ENCODE peak calls at places on chromosome X, in four cellular contexts. One of them, this sample, is unnamed.
A peak's percentile ranks its signal among the peaks of the same experiment; 100 is the strongest.

GRCh38 chrX:150058728-150059127 is 120.4 kb upstream of the EOLA2 start:
- DNase-seq in stomach: no peak
- DNase-seq in upper lobe of right lung: no peak
- DNase-seq in cardiac muscle cell: no peak
- DNase-seq in this sample: no peak

GRCh38 chrX:94576367-94577004 is 902.5 kb downstream of the FAM133A start:
- DNase-seq in cardiac muscle cell: no peak
- DNase-seq in stomach: no peak
- DNase-seq in upper lobe of right lung: no peak
- DNase-seq in this sample: no peak

GRCh38 chrX:49273181-49273727 is 3.7 kb downstream of the PPP1R3F start:
- DNase-seq in upper lobe of right lung: no peak
- DNase-seq in stomach: no peak
- DNase-seq in cardiac muscle cell: no peak
- DNase-seq in this sample: no peak

GRCh38 chrX:75522565-75523411 is at the start of gene ZDHHC15:
- DNase-seq in cardiac muscle cell: peak; percentile 0
- DNase-seq in upper lobe of right lung: peak; percentile 83
- DNase-seq in stomach: peak; percentile 55
- DNase-seq in this sample: no peak

GRCh38 chrX:8988456-8988855 is 45.5 kb downstream of the FAM9B start:
- DNase-seq in cardiac muscle cell: peak; percentile 65
- DNase-seq in upper lobe of right lung: no peak
- DNase-seq in stomach: no peak
- DNase-seq in this sample: no peak

GRCh38 chrX:76183289-76184057 is 10.6 kb downstream of the PBDC1 start:
- DNase-seq in stomach: no peak
- DNase-seq in cardiac muscle cell: peak; percentile 67
- DNase-seq in upper lobe of right lung: no peak
- DNase-seq in this sample: no peak

GRCh38 chrX:22424919-22425318 is 152.2 kb downstream of the CBLL2 start:
- DNase-seq in cardiac muscle cell: no peak
- DNase-seq in upper lobe of right lung: no peak
- DNase-seq in stomach: no peak
- DNase-seq in this sample: no peak

GRCh38 chrX:69357293-69357692 is 146.8 kb upstream of the NALF2 start:
- DNase-seq in upper lobe of right lung: no peak
- DNase-seq in cardiac muscle cell: no peak
- DNase-seq in stomach: no peak
- DNase-seq in this sample: no peak

GRCh38 chrX:49071877-49072711 is 1.7 kb downstream of the PRAF2 start:
- DNase-seq in stomach: peak; percentile 87
- DNase-seq in cardiac muscle cell: peak; percentile 91
- DNase-seq in upper lobe of right lung: peak; percentile 89
- DNase-seq in this sample: no peak

GRCh38 chrX:29662759-29663503 is 552.4 kb upstream of the MAGEB2 start:
- DNase-seq in stomach: no peak
- DNase-seq in upper lobe of right lung: no peak
- DNase-seq in cardiac muscle cell: peak; percentile 78
- DNase-seq in this sample: peak; percentile 52

GRCh38 chrX:111047575-111047974 is 48.4 kb upstream of the PAK3 start:
- DNase-seq in cardiac muscle cell: peak; percentile 14
- DNase-seq in stomach: no peak
- DNase-seq in upper lobe of right lung: no peak
- DNase-seq in this sample: no peak

GRCh38 chrX:7941390-7942042 is 14.3 kb upstream of the PNPLA4 start:
- DNase-seq in upper lobe of right lung: no peak
- DNase-seq in stomach: no peak
- DNase-seq in cardiac muscle cell: peak; percentile 24
- DNase-seq in this sample: no peak

GRCh38 chrX:44261286-44261685 is 82.2 kb downstream of the EFHC2 start:
- DNase-seq in cardiac muscle cell: no peak
- DNase-seq in stomach: no peak
- DNase-seq in upper lobe of right lung: no peak
- DNase-seq in this sample: no peak

GRCh38 chrX:16484338-16484737 is 165.6 kb upstream of the S100G start:
- DNase-seq in cardiac muscle cell: peak; percentile 73
- DNase-seq in stomach: no peak
- DNase-seq in upper lobe of right lung: no peak
- DNase-seq in this sample: peak; percentile 54

GRCh38 chrX:152020895-152021294 is 46.4 kb upstream of the GABRE start:
- DNase-seq in upper lobe of right lung: no peak
- DNase-seq in stomach: no peak
- DNase-seq in cardiac muscle cell: no peak
- DNase-seq in this sample: no peak

GRCh38 chrX:84724576-84724975 is 222.3 kb upstream of the HDX start:
- DNase-seq in stomach: no peak
- DNase-seq in cardiac muscle cell: no peak
- DNase-seq in upper lobe of right lung: no peak
- DNase-seq in this sample: no peak

GRCh38 chrX:130738638-130739195 is 164.3 kb downstream of the ENOX2 start:
- DNase-seq in cardiac muscle cell: no peak
- DNase-seq in stomach: no peak
- DNase-seq in upper lobe of right lung: no peak
- DNase-seq in this sample: no peak

GRCh38 chrX:7568130-7568529 is 274.8 kb upstream of the VCX start:
- DNase-seq in cardiac muscle cell: no peak
- DNase-seq in stomach: no peak
- DNase-seq in upper lobe of right lung: no peak
- DNase-seq in this sample: no peak

GRCh38 chrX:72121381-72121780 is 10.3 kb downstream of the RTL5 start:
- DNase-seq in stomach: peak; percentile 49
- DNase-seq in upper lobe of right lung: peak; percentile 65
- DNase-seq in cardiac muscle cell: peak; percentile 63
- DNase-seq in this sample: no peak

GRCh38 chrX:153501530-153501929 is 6.8 kb downstream of the BGN start:
- DNase-seq in stomach: no peak
- DNase-seq in cardiac muscle cell: no peak
- DNase-seq in upper lobe of right lung: no peak
- DNase-seq in this sample: no peak

GRCh38 chrX:19535481-19535880 is 20.2 kb upstream of the MAP3K15 start:
- DNase-seq in upper lobe of right lung: no peak
- DNase-seq in cardiac muscle cell: peak; percentile 44
- DNase-seq in stomach: no peak
- DNase-seq in this sample: no peak

GRCh38 chrX:87337267-87337666 is 180.3 kb upstream of the KLHL4 start:
- DNase-seq in stomach: no peak
- DNase-seq in cardiac muscle cell: peak; percentile 1
- DNase-seq in upper lobe of right lung: no peak
- DNase-seq in this sample: no peak

GRCh38 chrX:30302957-30303356 is 6.2 kb downstream of the NR0B1 start:
- DNase-seq in stomach: peak; percentile 42
- DNase-seq in cardiac muscle cell: peak; percentile 6
- DNase-seq in upper lobe of right lung: no peak
- DNase-seq in this sample: no peak

GRCh38 chrX:32185160-32185559 is 1026.2 kb downstream of the DMD start:
- DNase-seq in stomach: no peak
- DNase-seq in upper lobe of right lung: no peak
- DNase-seq in cardiac muscle cell: no peak
- DNase-seq in this sample: no peak

GRCh38 chrX:135652602-135653001 is 60.8 kb upstream of the CT45A1 start:
- DNase-seq in stomach: no peak
- DNase-seq in upper lobe of right lung: no peak
- DNase-seq in cardiac muscle cell: no peak
- DNase-seq in this sample: no peak

GRCh38 chrX:13050151-13050550 is 5.7 kb upstream of the FAM9C start:
- DNase-seq in cardiac muscle cell: no peak
- DNase-seq in upper lobe of right lung: no peak
- DNase-seq in stomach: no peak
- DNase-seq in this sample: no peak

GRCh38 chrX:133215017-133215416 is 3.1 kb downstream of the TFDP3 start:
- DNase-seq in upper lobe of right lung: no peak
- DNase-seq in stomach: no peak
- DNase-seq in cardiac muscle cell: no peak
- DNase-seq in this sample: no peak

GRCh38 chrX:19906293-19906692 is 18.9 kb upstream of the SH3KBP1 start:
- DNase-seq in upper lobe of right lung: no peak
- DNase-seq in stomach: no peak
- DNase-seq in cardiac muscle cell: no peak
- DNase-seq in this sample: no peak

GRCh38 chrX:11381464-11381863 is 88.3 kb downstream of the AMELX start:
- DNase-seq in cardiac muscle cell: peak; percentile 77
- DNase-seq in stomach: no peak
- DNase-seq in upper lobe of right lung: no peak
- DNase-seq in this sample: no peak

GRCh38 chrX:124256209-124256608 is 76.3 kb upstream of the TEX13D start:
- DNase-seq in upper lobe of right lung: no peak
- DNase-seq in stomach: no peak
- DNase-seq in cardiac muscle cell: peak; percentile 16
- DNase-seq in this sample: no peak

GRCh38 chrX:19855700-19856381 is 31.6 kb downstream of the SH3KBP1 start:
- DNase-seq in stomach: no peak
- DNase-seq in upper lobe of right lung: no peak
- DNase-seq in cardiac muscle cell: peak; percentile 52
- DNase-seq in this sample: no peak

GRCh38 chrX:15576019-15576418 is 24.7 kb downstream of the ACE2 start:
- DNase-seq in upper lobe of right lung: no peak
- DNase-seq in cardiac muscle cell: no peak
- DNase-seq in stomach: no peak
- DNase-seq in this sample: no peak

GRCh38 chrX:15170927-15171326 is 99.0 kb downstream of the ASB9 start:
- DNase-seq in stomach: no peak
- DNase-seq in upper lobe of right lung: no peak
- DNase-seq in cardiac muscle cell: no peak
- DNase-seq in this sample: no peak

GRCh38 chrX:45238489-45238888 is 37.8 kb upstream of the DIPK2B start:
- DNase-seq in stomach: no peak
- DNase-seq in upper lobe of right lung: no peak
- DNase-seq in cardiac muscle cell: no peak
- DNase-seq in this sample: no peak

GRCh38 chrX:46376246-46376885 is 168.9 kb downstream of the ZNF674 start:
- DNase-seq in cardiac muscle cell: peak; percentile 72
- DNase-seq in stomach: no peak
- DNase-seq in upper lobe of right lung: no peak
- DNase-seq in this sample: no peak

GRCh38 chrX:129496625-129497024 is 26.7 kb downstream of the SMARCA1 start:
- DNase-seq in upper lobe of right lung: no peak
- DNase-seq in cardiac muscle cell: no peak
- DNase-seq in stomach: no peak
- DNase-seq in this sample: no peak

GRCh38 chrX:53882331-53882730 is 161.9 kb downstream of the PHF8 start:
- DNase-seq in upper lobe of right lung: no peak
- DNase-seq in cardiac muscle cell: peak; percentile 89
- DNase-seq in stomach: no peak
- DNase-seq in this sample: no peak

GRCh38 chrX:74514384-74514783 is 93.1 kb downstream of the SLC16A2 start:
- DNase-seq in upper lobe of right lung: no peak
- DNase-seq in cardiac muscle cell: peak; percentile 45
- DNase-seq in stomach: no peak
- DNase-seq in this sample: no peak

GRCh38 chrX:131746491-131746968 is 202.7 kb downstream of the OR13H1 start:
- DNase-seq in cardiac muscle cell: no peak
- DNase-seq in stomach: peak; percentile 86
- DNase-seq in upper lobe of right lung: no peak
- DNase-seq in this sample: no peak
- H3K4me3 ChIP-seq in cardiac muscle cell: no peak overlapping the region
- H3K4me3 ChIP-seq in stomach: no peak overlapping the region
- H3K4me3 ChIP-seq in upper lobe of right lung: no peak overlapping the region
- H3K4me3 ChIP-seq in this sample: no peak overlapping the region

DNA sequence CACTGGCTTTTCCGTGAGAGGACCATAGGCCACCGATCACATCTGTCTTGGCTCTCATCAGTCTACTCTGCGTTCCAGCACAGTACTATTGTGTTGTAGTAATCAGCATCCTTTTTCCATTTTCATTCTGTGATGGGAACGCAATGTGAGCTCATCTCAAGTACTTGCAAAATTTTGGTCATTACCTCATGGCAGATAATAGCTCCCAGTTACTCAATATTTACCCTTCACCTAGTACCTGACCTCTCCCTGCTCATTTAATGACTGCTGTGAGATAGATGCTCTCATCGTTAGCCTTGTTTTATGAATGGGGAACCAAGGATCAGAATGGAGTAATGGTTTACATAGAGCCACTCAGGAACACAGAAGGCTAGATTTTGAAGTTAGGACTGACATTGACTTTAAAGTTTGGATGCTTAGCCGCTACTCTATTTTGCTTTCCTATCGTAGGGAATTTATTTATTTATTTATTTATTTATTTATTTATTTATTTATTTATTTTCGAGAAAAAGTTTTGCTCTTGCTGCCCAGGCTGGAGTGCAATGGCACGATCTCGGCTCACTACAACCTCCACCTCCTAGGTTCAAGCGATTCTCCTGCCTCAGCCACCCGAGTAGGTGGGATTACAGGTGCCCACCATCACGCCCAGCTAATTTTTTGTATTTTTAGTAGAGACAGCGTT is 6.5 kb upstream of the GPR101 start:
- DNase-seq in upper lobe of right lung: no peak
- DNase-seq in stomach: no peak
- DNase-seq in cardiac muscle cell: no peak
- DNase-seq in this sample: no peak
- H3K36me3 ChIP-seq in upper lobe of right lung: no peaks in the 10 kb centered on the region
- H3K36me3 ChIP-seq in stomach: no peaks in the 10 kb centered on the region
- H3K36me3 ChIP-seq in cardiac muscle cell: no peaks in the 10 kb centered on the region
- H3K36me3 ChIP-seq in this sample: no peaks in the 10 kb centered on the region

GRCh38 chrX:154836163-154836562 is 1.7 kb upstream of the SMIM9 start:
- DNase-seq in cardiac muscle cell: no peak
- DNase-seq in upper lobe of right lung: no peak
- DNase-seq in stomach: no peak
- DNase-seq in this sample: no peak

DNA sequence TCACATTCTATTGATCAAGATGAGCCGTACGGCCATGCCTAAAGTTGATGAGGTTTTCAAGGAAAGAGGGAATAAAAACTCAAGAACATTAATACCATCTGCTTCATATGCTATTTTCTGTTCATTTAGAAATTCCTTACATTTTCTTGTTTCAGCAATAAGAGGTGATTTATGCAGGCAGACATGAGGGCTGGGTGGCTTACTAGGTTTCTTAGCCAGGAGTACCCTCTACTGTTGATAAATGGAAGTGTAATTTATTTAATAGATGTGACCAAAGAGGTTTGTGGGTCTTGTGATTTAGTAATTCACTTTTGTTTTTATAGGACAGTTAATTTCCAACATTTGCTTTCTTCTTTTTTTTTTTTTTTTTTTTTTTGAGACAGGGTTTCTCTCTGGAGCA is 6.4 kb upstream of the SMIM9 start:
- DNase-seq in stomach: no peak
- DNase-seq in upper lobe of right lung: no peak
- DNase-seq in cardiac muscle cell: peak; percentile 75
- DNase-seq in this sample: no peak
- TF ChIP-seq CTCF in stomach: no peak
- TF ChIP-seq CTCF in upper lobe of right lung: peak; percentile 51
- TF ChIP-seq CTCF in cardiac muscle cell: peak; percentile 36
- TF ChIP-seq CTCF in this sample: peak; percentile 61

GRCh38 chrX:40527543-40527942 is 53.2 kb upstream of the ATP6AP2 start:
- DNase-seq in stomach: no peak
- DNase-seq in cardiac muscle cell: no peak
- DNase-seq in upper lobe of right lung: no peak
- DNase-seq in this sample: no peak
- H3K4me3 ChIP-seq in stomach: no peak overlapping the region
- H3K4me3 ChIP-seq in cardiac muscle cell: no peak overlapping the region
- H3K4me3 ChIP-seq in upper lobe of right lung: no peak overlapping the region
- H3K4me3 ChIP-seq in this sample: no peak overlapping the region

This sample was measured in RWPE2.